ENCODE peak calls at places on chromosomes 1 and 21, in four cellular contexts. One of them, this sample, is unnamed.

GRCh38 chr1:172154571-172154970 is 265.9 kb upstream of the C1orf105 start:
- DNase-seq in SW 1271: no peak
- DNase-seq in progenitor cell of endocrine pancreas: no peak
- DNase-seq in fibroblast of pulmonary artery: peak
- DNase-seq in this sample: no peak

GRCh38 chr1:167221126-167221803 is 579 bp downstream of the POU2F1 start:
- DNase-seq in SW 1271: no peak
- DNase-seq in progenitor cell of endocrine pancreas: peak
- DNase-seq in fibroblast of pulmonary artery: no peak
- DNase-seq in this sample: peak

GRCh38 chr1:48560577-48560976 is 88.6 kb upstream of the SPATA6 start:
- DNase-seq in SW 1271: no peak
- DNase-seq in progenitor cell of endocrine pancreas: no peak
- DNase-seq in fibroblast of pulmonary artery: no peak
- DNase-seq in this sample: no peak

GRCh38 chr1:79554620-79555160 is 548.2 kb upstream of the ADGRL4 start:
- DNase-seq in SW 1271: no peak
- DNase-seq in progenitor cell of endocrine pancreas: no peak
- DNase-seq in fibroblast of pulmonary artery: no peak
- DNase-seq in this sample: no peak

GRCh38 chr1:197731449-197731848 is 43.8 kb downstream of the DENND1B start:
- DNase-seq in SW 1271: no peak
- DNase-seq in progenitor cell of endocrine pancreas: no peak
- DNase-seq in fibroblast of pulmonary artery: no peak
- DNase-seq in this sample: no peak

GRCh38 chr1:63752176-63752575 is 21.6 kb upstream of the ROR1 start:
- DNase-seq in SW 1271: no peak
- DNase-seq in progenitor cell of endocrine pancreas: no peak
- DNase-seq in fibroblast of pulmonary artery: no peak
- DNase-seq in this sample: no peak

GRCh38 chr1:2528016-2528415 is 1.6 kb upstream of the PANK4 start:
- DNase-seq in SW 1271: no peak
- DNase-seq in progenitor cell of endocrine pancreas: no peak
- DNase-seq in fibroblast of pulmonary artery: no peak
- DNase-seq in this sample: peak

GRCh38 chr1:54798769-54799641 is 2.1 kb downstream of the TTC22 start:
- DNase-seq in SW 1271: no peak
- DNase-seq in progenitor cell of endocrine pancreas: no peak
- DNase-seq in fibroblast of pulmonary artery: peak
- DNase-seq in this sample: peak

GRCh38 chr1:36947384-36947783 is 86.9 kb downstream of the GRIK3 start:
- DNase-seq in SW 1271: no peak
- DNase-seq in progenitor cell of endocrine pancreas: no peak
- DNase-seq in fibroblast of pulmonary artery: no peak
- DNase-seq in this sample: no peak

GRCh38 chr1:81801834-81802531 is 1.2 kb downstream of the ADGRL2 start:
- DNase-seq in SW 1271: no peak
- DNase-seq in progenitor cell of endocrine pancreas: peak
- DNase-seq in fibroblast of pulmonary artery: peak
- DNase-seq in this sample: peak

GRCh38 chr1:56965916-56966697 is at the start of gene C8B:
- DNase-seq in SW 1271: no peak
- DNase-seq in progenitor cell of endocrine pancreas: no peak
- DNase-seq in fibroblast of pulmonary artery: no peak
- DNase-seq in this sample: no peak

GRCh38 chr1:46421739-46422138 is 27.6 kb downstream of the FAAH start:
- DNase-seq in SW 1271: no peak
- DNase-seq in progenitor cell of endocrine pancreas: no peak
- DNase-seq in fibroblast of pulmonary artery: no peak
- DNase-seq in this sample: no peak

GRCh38 chr21:38989745-38990423 is 184.2 kb downstream of the ETS2 start:
- DNase-seq in SW 1271: no peak
- DNase-seq in progenitor cell of endocrine pancreas: no peak
- DNase-seq in fibroblast of pulmonary artery: peak
- DNase-seq in this sample: no peak

GRCh38 chr1:196732526-196732925 is 42.1 kb upstream of the CFHR3 start:
- DNase-seq in SW 1271: no peak
- DNase-seq in progenitor cell of endocrine pancreas: no peak
- DNase-seq in fibroblast of pulmonary artery: no peak
- DNase-seq in this sample: no peak

GRCh38 chr1:217133958-217134856 is 411.0 kb upstream of the ESRRG start:
- DNase-seq in SW 1271: no peak
- DNase-seq in progenitor cell of endocrine pancreas: no peak
- DNase-seq in fibroblast of pulmonary artery: peak
- DNase-seq in this sample: peak

GRCh38 chr1:17627239-17628052 is 87.9 kb downstream of the ARHGEF10L start:
- DNase-seq in SW 1271: no peak
- DNase-seq in progenitor cell of endocrine pancreas: no peak
- DNase-seq in fibroblast of pulmonary artery: no peak
- DNase-seq in this sample: no peak

GRCh38 chr1:175885247-175885646 is 141.9 kb upstream of the TNR start:
- DNase-seq in SW 1271: no peak
- DNase-seq in progenitor cell of endocrine pancreas: no peak
- DNase-seq in fibroblast of pulmonary artery: peak
- DNase-seq in this sample: no peak

GRCh38 chr1:173206816-173207595 is at the start of gene TNFSF4:
- DNase-seq in SW 1271: no peak
- DNase-seq in progenitor cell of endocrine pancreas: no peak
- DNase-seq in fibroblast of pulmonary artery: peak
- DNase-seq in this sample: no peak

GRCh38 chr1:179251675-179252074 is 22.2 kb upstream of the ABL2 start:
- DNase-seq in SW 1271: no peak
- DNase-seq in progenitor cell of endocrine pancreas: no peak
- DNase-seq in fibroblast of pulmonary artery: peak
- DNase-seq in this sample: no peak

GRCh38 chr21:23853796-23854379 is 1753.4 kb downstream of the MRPL39 start:
- DNase-seq in SW 1271: no peak
- DNase-seq in progenitor cell of endocrine pancreas: no peak
- DNase-seq in fibroblast of pulmonary artery: peak
- DNase-seq in this sample: no peak

GRCh38 chr1:235011064-235011598 is 117.5 kb downstream of the TOMM20 start:
- DNase-seq in SW 1271: no peak
- DNase-seq in progenitor cell of endocrine pancreas: no peak
- DNase-seq in fibroblast of pulmonary artery: no peak
- DNase-seq in this sample: no peak

GRCh38 chr1:245684111-245684510 is 529.3 kb downstream of the KIF26B start:
- DNase-seq in SW 1271: no peak
- DNase-seq in progenitor cell of endocrine pancreas: no peak
- DNase-seq in fibroblast of pulmonary artery: no peak
- DNase-seq in this sample: no peak

GRCh38 chr21:31665397-31665796 is 5.9 kb downstream of the SOD1 start:
- DNase-seq in SW 1271: no peak
- DNase-seq in progenitor cell of endocrine pancreas: no peak
- DNase-seq in fibroblast of pulmonary artery: peak
- DNase-seq in this sample: peak

GRCh38 chr1:246661451-246661850 is 62.8 kb upstream of the SCCPDH start:
- DNase-seq in SW 1271: no peak
- DNase-seq in progenitor cell of endocrine pancreas: no peak
- DNase-seq in fibroblast of pulmonary artery: no peak
- DNase-seq in this sample: no peak

GRCh38 chr21:29342394-29342957 is 43.8 kb downstream of the BACH1 start:
- DNase-seq in SW 1271: peak
- DNase-seq in progenitor cell of endocrine pancreas: no peak
- DNase-seq in fibroblast of pulmonary artery: peak
- DNase-seq in this sample: peak

This sample was measured in MG63.